ENCODE peak calls at places on chromosomes 11 and 22, in ten cellular contexts. G, P, W, M, D, L, U, J, S and E are unnamed samples.

GRCh38 chr11:66363805-66364535 is 7.6 kb downstream of the SLC29A2 start:
- DNase-seq in G (no peak), P (no peak), W (peak), M (peak), D (peak), L (no peak), U (no peak), J (no peak), S (no peak), E (peak)

GRCh38 chr11:64141081-64141783 is 24.7 kb downstream of the MACROD1 start:
- DNase-seq in G (no peak), P (no peak), W (no peak), M (no peak), D (no peak), L (peak), U (no peak), J (no peak), S (no peak), E (no peak)

GRCh38 chr11:47177229-47177845 is 658 bp upstream of the ARFGAP2 start:
- DNase-seq in G (peak), P (peak), W (peak), M (peak), D (peak), L (peak), U (peak), J (peak), S (peak), E (no peak)

GRCh38 chr11:106670069-106670468 is 348.2 kb downstream of the GUCY1A2 start:
- DNase-seq in G (no peak), P (no peak), W (no peak), M (no peak), D (no peak), L (no peak), U (peak), J (no peak), S (no peak), E (no peak)

GRCh38 chr11:44542372-44542771 is 23.1 kb upstream of the CD82 start:
- DNase-seq in G (no peak), P (no peak), W (no peak), M (no peak), D (no peak), L (no peak), U (no peak), J (no peak), S (no peak), E (no peak)

GRCh38 chr11:119359365-119360229 is 13.1 kb upstream of the MFRP start:
- DNase-seq in G (no peak), P (no peak), W (no peak), M (no peak), D (no peak), L (no peak), U (no peak), J (no peak), S (no peak), E (no peak)

GRCh38 chr22:45218974-45219373 is 21.7 kb downstream of the KIAA0930 start:
- DNase-seq in G (no peak), P (no peak), W (no peak), M (no peak), D (no peak), L (no peak), U (no peak), J (no peak), S (no peak), E (no peak)

GRCh38 chr11:45087761-45088160 is 58.7 kb upstream of the PRDM11 start:
- DNase-seq in G (peak), P (no peak), W (no peak), M (no peak), D (no peak), L (no peak), U (no peak), J (no peak), S (no peak), E (no peak)

GRCh38 chr11:9704037-9704436 is 40.2 kb downstream of the SWAP70 start:
- DNase-seq in G (no peak), P (no peak), W (no peak), M (no peak), D (no peak), L (no peak), U (no peak), J (no peak), S (no peak), E (no peak)

GRCh38 chr11:108474664-108475485 is 7.5 kb upstream of the C11orf65 start:
- DNase-seq in G (no peak), P (no peak), W (no peak), M (no peak), D (no peak), L (no peak), U (no peak), J (no peak), S (no peak), E (no peak)

GRCh38 chr22:48918585-48919186 is 909.0 kb downstream of the BRD1 start:
- DNase-seq in G (peak), P (no peak), W (no peak), M (no peak), D (no peak), L (no peak), U (no peak), J (no peak), S (peak), E (no peak)

GRCh38 chr11:62033191-62034044 is 66.0 kb upstream of the FTH1 start:
- DNase-seq in G (no peak), P (no peak), W (no peak), M (peak), D (no peak), L (no peak), U (no peak), J (no peak), S (no peak), E (no peak)

GRCh38 chr11:84824624-84825023 is 802.5 kb downstream of the DLG2 start:
- DNase-seq in G (no peak), P (no peak), W (no peak), M (no peak), D (no peak), L (no peak), U (no peak), J (no peak), S (no peak), E (no peak)

GRCh38 chr22:30116362-30117117 is 36.3 kb downstream of the HORMAD2 start:
- DNase-seq in G (no peak), P (no peak), W (no peak), M (peak), D (no peak), L (no peak), U (peak), J (no peak), S (no peak), E (no peak)

GRCh38 chr11:64165482-64165841 is 451 bp downstream of the MACROD1 start:
- DNase-seq in G (no peak), P (no peak), W (no peak), M (peak), D (no peak), L (no peak), U (no peak), J (no peak), S (no peak), E (no peak)

GRCh38 chr11:70948855-70949551 is 303.4 kb downstream of the SHANK2 start:
- DNase-seq in G (peak), P (no peak), W (no peak), M (no peak), D (no peak), L (no peak), U (no peak), J (peak), S (peak), E (no peak)

GRCh38 chr11:58562375-58562800 is 13.3 kb downstream of the LPXN start:
- DNase-seq in G (no peak), P (no peak), W (no peak), M (no peak), D (peak), L (no peak), U (no peak), J (no peak), S (no peak), E (no peak)

GRCh38 chr22:50473088-50473487 is 1.7 kb downstream of the SBF1 start:
- DNase-seq in G (no peak), P (no peak), W (no peak), M (no peak), D (peak), L (no peak), U (no peak), J (no peak), S (no peak), E (peak)

GRCh38 chr11:67419330-67420049 is 4.0 kb downstream of the CARNS1 start:
- DNase-seq in G (no peak), P (no peak), W (no peak), M (no peak), D (no peak), L (no peak), U (no peak), J (no peak), S (no peak), E (no peak)

GRCh38 chr11:119108151-119108856 is 1.2 kb downstream of the C2CD2L start:
- DNase-seq in G (no peak), P (no peak), W (peak), M (peak), D (peak), L (peak), U (no peak), J (no peak), S (no peak), E (peak)

GRCh38 chr11:76654310-76654851 is 16.2 kb downstream of the LRRC32 start:
- DNase-seq in G (no peak), P (no peak), W (no peak), M (no peak), D (no peak), L (no peak), U (peak), J (peak), S (no peak), E (peak)

GRCh38 chr22:38971202-38971601 is 10.9 kb upstream of the APOBEC3B start:
- DNase-seq in G (no peak), P (no peak), W (no peak), M (no peak), D (no peak), L (no peak), U (no peak), J (no peak), S (no peak), E (no peak)

GRCh38 chr11:7154881-7155344 is 66.1 kb downstream of the RBMXL2 start:
- DNase-seq in G (no peak), P (no peak), W (no peak), M (peak), D (no peak), L (no peak), U (no peak), J (peak), S (no peak), E (no peak)

GRCh38 chr11:103013426-103013825 is 57.9 kb upstream of the MMP13 start:
- DNase-seq in G (no peak), P (no peak), W (no peak), M (no peak), D (no peak), L (no peak), U (peak), J (no peak), S (no peak), E (no peak)